ENCODE peak calls at places on chromosomes 6 and 20, in seven cellular contexts. One of them, this sample, is unnamed.
A peak's percentile ranks its signal among the peaks of the same experiment; 100 is the strongest.

GRCh38 chr6:12851123-12851695 is 134.6 kb downstream of the PHACTR1 start:
- DNase-seq in uterus: no peak
- DNase-seq in lower lobe of right lung: no peak
- DNase-seq in IMR-90: no peak
- DNase-seq in psoas muscle: no peak
- DNase-seq in CD8-positive, alpha-beta T cell: no peak
- DNase-seq in A673: no peak
- DNase-seq in this sample: no peak

GRCh38 chr6:16725145-16725864 is 36.0 kb downstream of the ATXN1 start:
- DNase-seq in CD8-positive, alpha-beta T cell: no peak
- DNase-seq in uterus: no peak
- DNase-seq in lower lobe of right lung: no peak
- DNase-seq in psoas muscle: no peak
- DNase-seq in A673: peak; percentile 69
- DNase-seq in IMR-90: peak; percentile 88
- DNase-seq in this sample: no peak

GRCh38 chr20:24138951-24139350 is 150.4 kb upstream of the GGTLC1 start:
- DNase-seq in A673: no peak
- DNase-seq in lower lobe of right lung: no peak
- DNase-seq in CD8-positive, alpha-beta T cell: no peak
- DNase-seq in uterus: no peak
- DNase-seq in psoas muscle: no peak
- DNase-seq in IMR-90: no peak
- DNase-seq in this sample: no peak

GRCh38 chr6:85066270-85066669 is 301.9 kb upstream of the TBX18 start:
- DNase-seq in psoas muscle: no peak
- DNase-seq in lower lobe of right lung: no peak
- DNase-seq in CD8-positive, alpha-beta T cell: no peak
- DNase-seq in uterus: no peak
- DNase-seq in IMR-90: no peak
- DNase-seq in A673: no peak
- DNase-seq in this sample: no peak

GRCh38 chr6:47631248-47632196 is 66.9 kb upstream of the ADGRF4 start:
- DNase-seq in lower lobe of right lung: no peak
- DNase-seq in IMR-90: peak; percentile 45
- DNase-seq in A673: peak; percentile 77
- DNase-seq in uterus: no peak
- DNase-seq in CD8-positive, alpha-beta T cell: no peak
- DNase-seq in psoas muscle: no peak
- DNase-seq in this sample: no peak

GRCh38 chr20:45704969-45705637 is at the start of gene WFDC10B:
- DNase-seq in uterus: no peak
- DNase-seq in CD8-positive, alpha-beta T cell: no peak
- DNase-seq in A673: no peak
- DNase-seq in psoas muscle: no peak
- DNase-seq in IMR-90: no peak
- DNase-seq in lower lobe of right lung: no peak
- DNase-seq in this sample: no peak

GRCh38 chr20:39660251-39660650 is 698.1 kb downstream of the DHX35 start:
- DNase-seq in lower lobe of right lung: no peak
- DNase-seq in psoas muscle: no peak
- DNase-seq in uterus: no peak
- DNase-seq in A673: no peak
- DNase-seq in IMR-90: no peak
- DNase-seq in CD8-positive, alpha-beta T cell: no peak
- DNase-seq in this sample: no peak

GRCh38 chr6:92759195-92759594 is 660.2 kb downstream of the EPHA7 start:
- DNase-seq in uterus: no peak
- DNase-seq in lower lobe of right lung: no peak
- DNase-seq in A673: no peak
- DNase-seq in IMR-90: no peak
- DNase-seq in CD8-positive, alpha-beta T cell: no peak
- DNase-seq in psoas muscle: no peak
- DNase-seq in this sample: no peak

GRCh38 chr6:141133346-141133745 is 999.4 kb upstream of the GJE1 start:
- DNase-seq in psoas muscle: no peak
- DNase-seq in A673: no peak
- DNase-seq in CD8-positive, alpha-beta T cell: no peak
- DNase-seq in uterus: no peak
- DNase-seq in lower lobe of right lung: no peak
- DNase-seq in IMR-90: peak; percentile 3
- DNase-seq in this sample: no peak

GRCh38 chr6:42938987-42939809 is 9.9 kb downstream of the CNPY3 start:
- DNase-seq in psoas muscle: no peak
- DNase-seq in CD8-positive, alpha-beta T cell: no peak
- DNase-seq in uterus: no peak
- DNase-seq in IMR-90: no peak
- DNase-seq in lower lobe of right lung: no peak
- DNase-seq in A673: no peak
- DNase-seq in this sample: no peak

GRCh38 chr6:3981917-3982316 is 97.0 kb downstream of the FAM217A start:
- DNase-seq in A673: no peak
- DNase-seq in lower lobe of right lung: no peak
- DNase-seq in uterus: no peak
- DNase-seq in CD8-positive, alpha-beta T cell: no peak
- DNase-seq in IMR-90: no peak
- DNase-seq in psoas muscle: no peak
- DNase-seq in this sample: no peak

GRCh38 chr6:85418059-85418458 is 31.8 kb upstream of the NT5E start:
- DNase-seq in IMR-90: peak; percentile 87
- DNase-seq in psoas muscle: no peak
- DNase-seq in CD8-positive, alpha-beta T cell: no peak
- DNase-seq in uterus: no peak
- DNase-seq in A673: no peak
- DNase-seq in lower lobe of right lung: no peak
- DNase-seq in this sample: no peak

GRCh38 chr6:128635219-128635618 is 114.8 kb upstream of the PTPRK start:
- DNase-seq in CD8-positive, alpha-beta T cell: no peak
- DNase-seq in psoas muscle: no peak
- DNase-seq in lower lobe of right lung: no peak
- DNase-seq in A673: no peak
- DNase-seq in uterus: no peak
- DNase-seq in IMR-90: no peak
- DNase-seq in this sample: no peak

GRCh38 chr20:9051508-9051907 is 17.4 kb upstream of the PLCB4 start:
- DNase-seq in IMR-90: peak; percentile 99
- DNase-seq in uterus: no peak
- DNase-seq in lower lobe of right lung: no peak
- DNase-seq in psoas muscle: no peak
- DNase-seq in CD8-positive, alpha-beta T cell: no peak
- DNase-seq in A673: peak; percentile 83
- DNase-seq in this sample: no peak

GRCh38 chr20:9053108-9053507 is 15.8 kb upstream of the PLCB4 start:
- DNase-seq in CD8-positive, alpha-beta T cell: no peak
- DNase-seq in IMR-90: no peak
- DNase-seq in uterus: no peak
- DNase-seq in lower lobe of right lung: no peak
- DNase-seq in psoas muscle: no peak
- DNase-seq in A673: peak; percentile 8
- DNase-seq in this sample: no peak

GRCh38 chr20:9054176-9054575 is 14.7 kb upstream of the PLCB4 start:
- DNase-seq in IMR-90: peak; percentile 86
- DNase-seq in psoas muscle: no peak
- DNase-seq in CD8-positive, alpha-beta T cell: no peak
- DNase-seq in uterus: no peak
- DNase-seq in lower lobe of right lung: no peak
- DNase-seq in A673: no peak
- DNase-seq in this sample: no peak

GRCh38 chr20:9052136-9052535 is 16.8 kb upstream of the PLCB4 start:
- DNase-seq in psoas muscle: no peak
- DNase-seq in A673: no peak
- DNase-seq in IMR-90: no peak
- DNase-seq in uterus: no peak
- DNase-seq in CD8-positive, alpha-beta T cell: no peak
- DNase-seq in lower lobe of right lung: no peak
- DNase-seq in this sample: no peak
- H3K4me1 ChIP-seq in psoas muscle: no peaks in the 10 kb centered on the region
- H3K4me1 ChIP-seq in A673: peaks cover 12% of the 10 kb centered on the region
- H3K4me1 ChIP-seq in IMR-90: peaks cover 25% of the 10 kb centered on the region
- H3K4me1 ChIP-seq in uterus: no peaks in the 10 kb centered on the region
- H3K4me1 ChIP-seq in CD8-positive, alpha-beta T cell: no peaks in the 10 kb centered on the region
- H3K4me1 ChIP-seq in lower lobe of right lung: no peaks in the 10 kb centered on the region
- H3K4me1 ChIP-seq in this sample: no peaks in the 10 kb centered on the region

GRCh38 chr20:64052987-64053840 is 3.8 kb upstream of the SOX18 start:
- DNase-seq in psoas muscle: no peak
- DNase-seq in IMR-90: no peak
- DNase-seq in lower lobe of right lung: no peak
- DNase-seq in uterus: no peak
- DNase-seq in A673: no peak
- DNase-seq in CD8-positive, alpha-beta T cell: no peak
- DNase-seq in this sample: no peak

GRCh38 chr20:64052326-64052722 is 2.9 kb upstream of the SOX18 start:
- DNase-seq in lower lobe of right lung: no peak
- DNase-seq in psoas muscle: no peak
- DNase-seq in uterus: no peak
- DNase-seq in CD8-positive, alpha-beta T cell: no peak
- DNase-seq in A673: no peak
- DNase-seq in IMR-90: no peak
- DNase-seq in this sample: no peak

GRCh38 chr20:64050261-64051032 is 1.0 kb upstream of the SOX18 start:
- DNase-seq in CD8-positive, alpha-beta T cell: no peak
- DNase-seq in psoas muscle: no peak
- DNase-seq in A673: no peak
- DNase-seq in IMR-90: no peak
- DNase-seq in uterus: no peak
- DNase-seq in lower lobe of right lung: no peak
- DNase-seq in this sample: no peak

GRCh38 chr20:64051033-64051452 is 1.6 kb upstream of the SOX18 start:
- DNase-seq in CD8-positive, alpha-beta T cell: no peak
- DNase-seq in IMR-90: no peak
- DNase-seq in lower lobe of right lung: no peak
- DNase-seq in uterus: no peak
- DNase-seq in psoas muscle: no peak
- DNase-seq in A673: no peak
- DNase-seq in this sample: no peak

GRCh38 chr20:64051532-64052325 is 2.3 kb upstream of the SOX18 start:
- DNase-seq in uterus: peak; percentile 82
- DNase-seq in CD8-positive, alpha-beta T cell: no peak
- DNase-seq in A673: no peak
- DNase-seq in IMR-90: no peak
- DNase-seq in psoas muscle: peak; percentile 83
- DNase-seq in lower lobe of right lung: peak; percentile 73
- DNase-seq in this sample: peak; percentile 87
- H3K4me1 ChIP-seq in uterus: no peaks in the 10 kb centered on the region
- H3K4me1 ChIP-seq in CD8-positive, alpha-beta T cell: peaks cover 11% of the 10 kb centered on the region
- H3K4me1 ChIP-seq in A673: peaks cover 13% of the 10 kb centered on the region
- H3K4me1 ChIP-seq in IMR-90: no peaks in the 10 kb centered on the region
- H3K4me1 ChIP-seq in psoas muscle: no peaks in the 10 kb centered on the region
- H3K4me1 ChIP-seq in lower lobe of right lung: peaks cover 36% of the 10 kb centered on the region
- H3K4me1 ChIP-seq in this sample: peaks cover 7% of the 10 kb centered on the region

GRCh38 chr6:6795396-6795795 is 206.9 kb downstream of the LY86 start:
- DNase-seq in CD8-positive, alpha-beta T cell: no peak
- DNase-seq in IMR-90: no peak
- DNase-seq in psoas muscle: no peak
- DNase-seq in uterus: no peak
- DNase-seq in lower lobe of right lung: no peak
- DNase-seq in A673: no peak
- DNase-seq in this sample: no peak

GRCh38 chr6:6790891-6791290 is 202.4 kb downstream of the LY86 start:
- DNase-seq in A673: no peak
- DNase-seq in IMR-90: peak; percentile 15
- DNase-seq in uterus: no peak
- DNase-seq in CD8-positive, alpha-beta T cell: no peak
- DNase-seq in lower lobe of right lung: no peak
- DNase-seq in psoas muscle: no peak
- DNase-seq in this sample: no peak

GRCh38 chr6:6796818-6797217 is 208.3 kb downstream of the LY86 start:
- DNase-seq in lower lobe of right lung: no peak
- DNase-seq in psoas muscle: no peak
- DNase-seq in CD8-positive, alpha-beta T cell: no peak
- DNase-seq in IMR-90: no peak
- DNase-seq in uterus: no peak
- DNase-seq in A673: no peak
- DNase-seq in this sample: no peak

GRCh38 chr6:6790393-6790792 is 201.9 kb downstream of the LY86 start:
- DNase-seq in CD8-positive, alpha-beta T cell: no peak
- DNase-seq in psoas muscle: no peak
- DNase-seq in IMR-90: no peak
- DNase-seq in lower lobe of right lung: no peak
- DNase-seq in uterus: no peak
- DNase-seq in A673: no peak
- DNase-seq in this sample: no peak

DNA sequence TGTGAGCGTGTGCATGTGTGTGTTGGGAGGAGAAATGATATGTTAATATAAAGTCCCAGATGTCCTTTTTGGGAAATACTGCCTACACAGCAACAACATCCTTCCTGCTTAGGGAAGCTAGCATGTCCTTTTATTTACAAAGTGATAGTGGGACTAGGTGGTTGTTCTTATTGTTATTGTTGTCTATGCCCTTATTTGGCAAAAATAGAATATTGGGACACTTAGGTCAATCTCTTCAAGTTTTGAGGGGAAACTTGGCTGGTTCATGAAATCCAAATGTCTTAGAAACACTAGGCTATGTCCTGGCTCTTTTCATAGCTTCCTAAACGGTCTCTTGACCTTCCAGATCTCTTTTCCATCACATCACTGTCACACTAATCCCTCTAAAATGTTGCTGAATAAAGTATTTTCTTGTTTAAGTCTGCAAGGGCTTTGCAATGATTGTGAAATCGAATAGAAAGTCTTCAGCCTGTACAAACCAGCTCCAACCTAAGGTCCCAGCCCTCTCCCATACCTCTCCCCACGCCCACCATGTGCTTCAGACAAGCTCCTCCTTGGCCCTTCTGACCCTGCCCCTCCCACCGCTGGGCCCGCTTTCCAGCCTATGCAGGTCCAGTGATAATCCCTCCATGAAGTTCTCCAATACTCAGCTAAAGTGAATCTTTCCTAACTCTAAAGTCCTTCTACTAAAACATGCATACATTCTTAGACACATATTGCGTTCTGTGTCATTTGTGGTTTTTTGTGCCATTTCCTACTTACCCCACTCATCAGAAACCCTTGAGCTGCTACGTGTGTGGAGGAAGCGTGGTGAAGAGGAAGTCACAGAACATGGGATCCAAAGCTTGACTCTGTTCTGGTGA is 205.1 kb downstream of the LY86 start:
- DNase-seq in psoas muscle: no peak
- DNase-seq in IMR-90: no peak
- DNase-seq in uterus: no peak
- DNase-seq in lower lobe of right lung: peak; percentile 64
- DNase-seq in A673: no peak
- DNase-seq in CD8-positive, alpha-beta T cell: no peak
- DNase-seq in this sample: no peak
- H3K4me1 ChIP-seq in psoas muscle: no peaks in the 10 kb centered on the region
- H3K4me1 ChIP-seq in IMR-90: no peaks in the 10 kb centered on the region
- H3K4me1 ChIP-seq in uterus: no peaks in the 10 kb centered on the region
- H3K4me1 ChIP-seq in lower lobe of right lung: peaks cover 7% of the 10 kb centered on the region
- H3K4me1 ChIP-seq in A673: no peaks in the 10 kb centered on the region
- H3K4me1 ChIP-seq in CD8-positive, alpha-beta T cell: no peaks in the 10 kb centered on the region
- H3K4me1 ChIP-seq in this sample: no peaks in the 10 kb centered on the region

DNA sequence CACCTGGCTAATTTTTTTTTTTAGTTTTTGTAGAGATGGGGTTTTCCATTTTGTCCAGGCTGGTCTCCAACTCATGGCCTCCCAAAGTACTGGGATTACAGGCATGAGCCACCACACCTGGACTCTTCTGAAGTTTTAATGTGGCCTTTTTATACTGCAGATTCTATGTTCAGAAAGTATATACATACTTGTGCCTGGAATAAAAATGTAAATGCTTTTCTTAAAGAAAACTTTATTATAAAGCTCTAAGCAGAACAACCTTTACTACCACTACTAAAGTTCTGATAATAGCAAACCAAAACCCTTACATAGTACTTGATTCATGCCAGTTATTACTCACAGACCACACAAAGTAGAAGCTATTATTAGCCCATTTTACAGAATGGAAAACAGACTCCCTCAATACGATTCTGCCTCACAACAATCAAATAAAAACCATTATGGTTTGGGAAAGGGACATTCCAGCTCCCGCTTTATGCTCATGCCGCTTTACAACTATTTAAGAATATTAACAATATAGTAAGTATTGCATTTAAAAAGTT is 5.3 kb downstream of the PHIP start:
- DNase-seq in A673: no peak
- DNase-seq in uterus: no peak
- DNase-seq in IMR-90: no peak
- DNase-seq in lower lobe of right lung: no peak
- DNase-seq in psoas muscle: no peak
- DNase-seq in CD8-positive, alpha-beta T cell: no peak
- DNase-seq in this sample: no peak
- H3K4me1 ChIP-seq in A673: peaks cover 11% of the 10 kb centered on the region
- H3K4me1 ChIP-seq in uterus: peaks cover 23% of the 10 kb centered on the region
- H3K4me1 ChIP-seq in IMR-90: peaks cover 4% of the 10 kb centered on the region
- H3K4me1 ChIP-seq in lower lobe of right lung: peaks cover 56% of the 10 kb centered on the region
- H3K4me1 ChIP-seq in psoas muscle: peaks cover 65% of the 10 kb centered on the region
- H3K4me1 ChIP-seq in CD8-positive, alpha-beta T cell: peaks cover 25% of the 10 kb centered on the region
- H3K4me1 ChIP-seq in this sample: peaks cover 26% of the 10 kb centered on the region